ENCODE peak calls at places on chromosomes 11 and 22, in nine cellular contexts. R is HCT116, K is A549, E is sigmoid colon, I is ovary, U is heart left ventricle, G is tibial nerve, T is stomach, S is spleen. F is an unnamed sample.

GRCh38 chr11:107505667-107506066 is 48.0 kb upstream of the CWF19L2 start:
- DNase-seq in R (no peak), K (no peak), E (no peak), I (no peak), U (no peak), G (no peak), T (no peak), S (no peak), F (no peak)

GRCh38 chr11:93145381-93145780 is 52.4 kb downstream of the SLC36A4 start:
- DNase-seq in R (no peak), K (no peak), E (no peak), I (no peak), U (no peak), G (no peak), T (no peak), S (no peak), F (no peak)

GRCh38 chr11:12409621-12410005 is 32.2 kb downstream of the PARVA start:
- DNase-seq in R (no peak), K (no peak), E (no peak), I (no peak), U (no peak), G (no peak), T (no peak), S (no peak), F (no peak)

GRCh38 chr22:47388778-47389177 is 626.3 kb downstream of the TBC1D22A start:
- DNase-seq in R (no peak), K (no peak), E (peak), I (no peak), U (peak), G (no peak), T (no peak), S (peak), F (no peak)

GRCh38 chr22:35539910-35540599 is 576 bp upstream of the RASD2 start:
- DNase-seq in R (no peak), K (peak), E (peak), I (peak), U (peak), G (no peak), T (peak), S (peak), F (peak)

GRCh38 chr11:123063396-123064267 is 1.7 kb upstream of the HSPA8 start:
- DNase-seq in R (no peak), K (no peak), E (peak), I (peak), U (no peak), G (no peak), T (peak), S (no peak), F (peak)

GRCh38 chr11:123525511-123525918 is 95.4 kb downstream of the GRAMD1B start:
- DNase-seq in R (no peak), K (no peak), E (no peak), I (no peak), U (no peak), G (no peak), T (no peak), S (no peak), F (no peak)

GRCh38 chr11:130480721-130481140 is 32.3 kb downstream of the ADAMTS15 start:
- DNase-seq in R (no peak), K (no peak), E (no peak), I (no peak), U (no peak), G (no peak), T (no peak), S (no peak), F (no peak)

GRCh38 chr11:73012121-73012863 is 129.8 kb downstream of the FCHSD2 start:
- DNase-seq in R (no peak), K (no peak), E (no peak), I (no peak), U (no peak), G (no peak), T (no peak), S (no peak), F (no peak)

GRCh38 chr22:41327124-41327523 is 25.8 kb downstream of the ZC3H7B start:
- DNase-seq in R (no peak), K (no peak), E (no peak), I (no peak), U (no peak), G (no peak), T (no peak), S (peak), F (no peak)

GRCh38 chr22:34709641-34710040 is 356.3 kb upstream of the ISX start:
- DNase-seq in R (no peak), K (no peak), E (no peak), I (no peak), U (no peak), G (no peak), T (no peak), S (no peak), F (no peak)

GRCh38 chr11:22685111-22685510 is 18.7 kb downstream of the GAS2 start:
- DNase-seq in R (no peak), K (no peak), E (no peak), I (no peak), U (no peak), G (no peak), T (no peak), S (no peak), F (no peak)

GRCh38 chr22:26395926-26396325 is 33.1 kb upstream of the ASPHD2 start:
- DNase-seq in R (no peak), K (no peak), E (no peak), I (no peak), U (no peak), G (no peak), T (no peak), S (no peak), F (no peak)

GRCh38 chr22:30288414-30289125 is 735 bp downstream of the CASTOR1 start:
- DNase-seq in R (no peak), K (no peak), E (peak), I (peak), U (peak), G (no peak), T (no peak), S (no peak), F (no peak)

GRCh38 chr22:30289126-30289979 is at the start of gene CASTOR1:
- DNase-seq in R (peak), K (peak), E (peak), I (peak), U (peak), G (peak), T (peak), S (peak), F (peak)

GRCh38 chr22:30290679-30291333 is 1.5 kb upstream of the CASTOR1 start:
- DNase-seq in R (no peak), K (no peak), E (peak), I (peak), U (peak), G (peak), T (peak), S (peak), F (peak)

GRCh38 chr22:30290318-30290678 is 993 bp upstream of the CASTOR1 start:
- DNase-seq in R (no peak), K (no peak), E (no peak), I (peak), U (no peak), G (no peak), T (no peak), S (no peak), F (peak)

GRCh38 chr22:30289980-30290313 is 642 bp upstream of the CASTOR1 start:
- DNase-seq in R (no peak), K (no peak), E (no peak), I (no peak), U (peak), G (no peak), T (no peak), S (no peak), F (no peak)
- TF ChIP-seq CTCF in R (no peak), K (no peak), E (no peak), I (no peak), U (no peak), G (no peak), T (no peak), S (peak), F (no peak)

DNA sequence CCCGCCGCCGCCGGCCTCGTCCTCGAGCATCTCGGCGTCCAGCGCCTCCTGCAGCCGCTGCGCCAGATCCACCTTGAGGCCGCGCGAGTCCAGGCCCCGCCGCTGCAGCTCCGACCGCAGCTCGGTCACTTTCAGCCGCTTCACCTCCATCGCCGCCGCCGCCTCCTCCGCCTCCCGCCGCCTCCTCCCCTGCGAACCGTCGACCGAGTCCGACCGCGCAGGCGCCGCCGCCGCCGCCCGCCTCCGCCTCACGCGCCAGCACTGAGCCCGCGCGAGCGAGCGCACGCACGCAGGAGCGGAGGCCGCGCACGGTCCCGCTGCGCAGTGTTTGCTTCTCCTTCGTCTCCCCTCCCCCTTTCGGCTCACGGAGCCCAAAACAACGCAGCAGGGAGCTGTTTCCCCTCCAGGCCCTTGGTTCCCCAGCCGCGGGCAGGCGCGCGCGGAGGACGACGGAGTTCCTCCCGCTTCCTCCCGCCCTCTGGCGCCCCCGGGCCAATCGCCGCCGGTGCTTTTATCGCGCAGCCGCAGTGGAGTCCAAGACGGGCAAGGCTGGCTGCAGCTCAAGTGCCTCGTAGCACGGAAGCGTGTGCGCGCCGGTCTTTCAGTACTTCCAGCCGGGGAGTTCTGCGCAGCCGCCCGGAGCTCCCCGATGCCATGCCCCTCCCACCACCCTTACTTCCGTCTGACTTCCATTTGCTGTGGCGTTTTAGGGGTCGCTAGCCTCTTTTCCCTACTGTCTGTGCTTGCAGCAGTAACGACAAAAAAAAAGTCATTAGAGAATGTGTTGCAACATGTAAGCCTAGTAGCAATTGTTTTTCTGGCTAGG is at the start of gene HNRNPUL2:
- DNase-seq in R (peak), K (peak), E (peak), I (peak), U (peak), G (peak), T (peak), S (peak), F (peak)
- TF ChIP-seq POLR2A in R (peak), K (peak), E (peak), I (peak), U (peak), G (peak), T (no peak), S (no peak), F (peak)

DNA sequence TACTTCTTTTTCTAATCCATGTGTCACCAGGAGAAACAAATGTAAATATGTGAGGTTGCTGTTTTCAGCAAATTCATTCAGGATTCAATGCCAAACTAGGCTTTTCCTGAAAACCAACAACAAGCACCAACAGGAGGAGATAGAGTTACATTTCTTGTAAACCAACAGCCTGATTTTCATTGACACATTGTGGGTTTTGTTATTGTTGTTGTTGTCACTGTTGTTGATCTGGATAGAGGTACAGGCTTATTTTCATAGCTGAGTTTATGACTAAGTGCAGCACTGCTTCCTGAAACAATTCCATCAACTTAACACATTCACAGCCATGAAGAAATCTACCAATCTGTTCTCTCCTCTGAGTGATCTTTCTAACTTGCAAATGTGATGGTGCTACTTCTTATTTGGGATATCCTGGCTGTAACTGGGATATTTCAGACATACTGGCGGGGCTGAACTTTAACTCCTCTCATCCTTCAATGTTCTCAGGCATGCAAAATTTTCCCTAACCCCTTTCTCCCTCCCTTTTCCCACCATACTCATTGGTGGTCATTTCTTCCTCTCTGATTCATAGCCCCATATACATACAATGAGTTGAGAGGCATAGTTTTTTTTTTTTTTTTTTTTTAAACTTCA is 65.5 kb downstream of the ME3 start:
- DNase-seq in R (no peak), K (no peak), E (no peak), I (no peak), U (no peak), G (no peak), T (no peak), S (no peak), F (no peak)
- TF ChIP-seq CTCF in R (peak), K (peak), E (no peak), I (no peak), U (no peak), G (no peak), T (no peak), S (no peak), F (no peak)

GRCh38 chr22:50301581-50301991 is 5.9 kb downstream of the PLXNB2 start:
- DNase-seq in R (no peak), K (no peak), E (no peak), I (no peak), U (no peak), G (no peak), T (peak), S (no peak), F (peak)

GRCh38 chr22:50298937-50299656 is 8.3 kb downstream of the PLXNB2 start:
- DNase-seq in R (no peak), K (no peak), E (no peak), I (no peak), U (no peak), G (no peak), T (peak), S (no peak), F (no peak)

GRCh38 chr22:50298266-50298637 is 9.2 kb downstream of the PLXNB2 start:
- DNase-seq in R (no peak), K (no peak), E (no peak), I (no peak), U (no peak), G (no peak), T (no peak), S (no peak), F (no peak)

GRCh38 chr22:50300620-50301257 is 6.7 kb downstream of the PLXNB2 start:
- DNase-seq in R (no peak), K (no peak), E (no peak), I (no peak), U (no peak), G (no peak), T (peak), S (no peak), F (no peak)

DNA sequence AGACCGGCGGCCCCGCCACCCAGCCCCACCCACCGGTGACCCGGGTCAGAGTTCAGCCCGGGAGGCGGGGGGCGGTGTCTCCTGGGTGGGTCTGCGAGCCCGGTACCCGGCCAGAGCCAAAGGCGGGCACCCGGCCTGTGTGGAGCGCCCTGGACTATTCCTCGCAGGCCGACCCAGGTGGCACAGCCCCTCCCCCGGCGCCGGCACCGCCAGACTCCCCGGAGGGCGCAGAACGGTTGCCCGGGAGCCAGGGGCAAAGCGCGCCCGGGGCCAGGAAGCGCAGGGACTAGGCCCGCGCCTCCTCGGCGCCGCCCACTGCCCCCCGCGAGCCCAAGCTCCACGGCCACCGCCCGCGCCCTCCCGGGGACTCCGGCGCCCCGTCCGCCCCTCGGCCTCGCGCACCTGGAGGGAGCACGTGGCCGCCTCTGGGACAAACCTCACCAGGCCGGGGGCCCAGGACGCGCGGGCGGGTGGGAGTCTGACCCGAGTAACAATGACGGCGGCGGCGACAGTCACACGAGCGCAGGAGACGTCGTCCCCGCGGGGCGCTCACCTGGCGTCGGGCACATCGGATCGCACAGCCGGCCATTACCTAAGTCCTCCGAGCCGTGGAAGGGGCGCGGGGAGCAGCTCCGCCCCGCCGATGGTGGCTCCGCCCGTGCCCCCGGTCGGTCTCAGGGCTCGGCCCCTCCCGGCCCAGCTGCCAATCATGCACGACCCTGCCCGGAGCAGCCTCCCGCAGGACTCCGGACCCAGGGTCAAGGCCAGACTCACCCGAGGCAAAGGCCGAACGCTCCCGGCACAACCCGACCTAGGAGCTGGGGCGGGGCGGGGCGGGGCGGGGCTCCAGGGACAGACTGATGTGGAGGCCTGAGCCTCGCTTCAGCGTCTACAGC is 7.5 kb downstream of the PLXNB2 start:
- DNase-seq in R (no peak), K (no peak), E (no peak), I (no peak), U (no peak), G (no peak), T (peak), S (no peak), F (no peak)
- TF ChIP-seq POLR2A in R (no peak), K (no peak), E (no peak), I (no peak), U (no peak), G (no peak), T (no peak), S (no peak), F (no peak)

GRCh38 chr11:66313321-66314185 is 3.3 kb downstream of the CD248 start:
- DNase-seq in R (no peak), K (no peak), E (no peak), I (peak), U (peak), G (no peak), T (no peak), S (peak), F (no peak)

GRCh38 chr11:66312549-66313320 is 4.1 kb downstream of the CD248 start:
- DNase-seq in R (peak), K (peak), E (peak), I (peak), U (peak), G (peak), T (peak), S (peak), F (peak)

GRCh38 chr11:66310324-66310723 is 6.5 kb downstream of the CD248 start:
- DNase-seq in R (no peak), K (no peak), E (no peak), I (no peak), U (no peak), G (no peak), T (no peak), S (no peak), F (no peak)

GRCh38 chr11:66311965-66312548 is 4.8 kb downstream of the CD248 start:
- DNase-seq in R (peak), K (peak), E (peak), I (peak), U (peak), G (peak), T (peak), S (peak), F (peak)

DNA sequence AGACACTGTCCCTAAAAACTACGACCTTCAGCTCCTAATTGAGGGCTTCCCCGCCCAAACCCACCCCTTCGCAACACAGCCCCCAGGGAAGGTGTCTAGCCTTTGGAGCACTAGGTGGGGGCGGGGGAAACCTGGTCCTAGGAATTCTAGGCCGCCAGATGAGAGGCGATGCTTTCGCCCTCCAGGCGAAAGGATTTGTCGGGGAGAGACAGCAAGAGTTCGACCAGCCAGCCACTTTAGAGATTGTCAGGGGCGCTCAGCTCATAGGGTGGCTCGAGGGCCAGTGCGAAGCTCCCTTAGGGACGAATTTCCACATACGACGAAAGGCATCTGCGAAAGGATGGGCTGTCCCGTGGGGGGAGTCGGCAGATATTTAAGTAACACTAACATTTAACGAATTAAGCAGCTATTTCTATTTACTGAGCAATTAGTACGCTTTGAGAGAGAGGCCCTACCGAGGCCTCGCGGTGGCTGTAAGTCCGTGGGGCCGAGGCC is 5.3 kb downstream of the CD248 start:
- DNase-seq in R (no peak), K (no peak), E (no peak), I (no peak), U (no peak), G (no peak), T (no peak), S (no peak), F (no peak)
- TF ChIP-seq CTCF in R (no peak), K (no peak), E (peak), I (no peak), U (no peak), G (peak), T (no peak), S (peak), F (no peak)

GRCh38 chr11:126510621-126511370 is 155.3 kb downstream of the ST3GAL4 start:
- DNase-seq in R (no peak), K (no peak), E (peak), I (no peak), U (no peak), G (no peak), T (no peak), S (peak), F (no peak)

GRCh38 chr11:126512741-126513715 is 157.5 kb downstream of the ST3GAL4 start:
- DNase-seq in R (no peak), K (no peak), E (peak), I (no peak), U (no peak), G (no peak), T (no peak), S (peak), F (no peak)

GRCh38 chr11:126514061-126514713 is 158.7 kb downstream of the ST3GAL4 start:
- DNase-seq in R (no peak), K (no peak), E (peak), I (no peak), U (no peak), G (no peak), T (no peak), S (peak), F (no peak)

GRCh38 chr11:126511475-126512115 is 156.1 kb downstream of the ST3GAL4 start:
- DNase-seq in R (no peak), K (no peak), E (peak), I (no peak), U (peak), G (no peak), T (no peak), S (peak), F (no peak)

DNA sequence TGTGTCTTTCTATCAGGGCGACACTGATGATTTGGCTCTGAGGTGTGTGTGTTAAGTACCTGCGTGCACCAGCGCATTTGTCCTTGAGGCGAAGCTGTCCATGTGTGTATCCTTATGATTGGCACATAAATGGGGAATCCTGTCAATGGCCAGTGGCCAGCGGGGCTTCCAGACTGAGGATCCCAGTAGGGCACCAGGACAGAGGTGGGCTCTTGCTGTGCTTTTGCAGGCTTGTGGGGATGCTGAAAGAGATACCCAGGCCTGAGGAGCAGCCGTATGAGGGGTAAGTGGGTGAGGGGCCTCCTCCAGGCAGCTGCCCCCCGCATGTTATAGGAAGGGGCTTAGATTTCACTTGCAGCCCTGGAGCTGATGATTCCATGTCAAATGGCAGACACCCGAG is 156.8 kb downstream of the ST3GAL4 start:
- DNase-seq in R (no peak), K (no peak), E (peak), I (no peak), U (peak), G (no peak), T (no peak), S (peak), F (no peak)
- TF ChIP-seq POLR2A in R (no peak), K (no peak), E (no peak), I (no peak), U (no peak), G (no peak), T (no peak), S (no peak), F (no peak)

F was measured in thyroid gland.